ENCODE peak calls at places on chromosomes 3 and 15, in four cellular contexts. J is right cardiac atrium; U is stimulated activated CD8-positive, alpha-beta memory T cell treated with anti-CD3 and anti-CD28 coated beads, Interleukin-4, amount 100 ng/mL, for 1 hour; I is midbrain. N is an unnamed sample.

GRCh38 chr3:50211930-50212329 is 6.9 kb downstream of the SLC38A3 start:
- DNase-seq in J (no peak), U (no peak), I (no peak), N (no peak)

GRCh38 chr3:56222866-56223265 is 245.4 kb downstream of the ERC2 start:
- DNase-seq in J (no peak), U (no peak), I (no peak), N (peak; percentile 22)

GRCh38 chr3:122299872-122300460 is 25.1 kb upstream of the CSTA start:
- DNase-seq in J (no peak), U (no peak), I (no peak), N (no peak)

GRCh38 chr3:119508172-119508845 is 10.0 kb downstream of the TIMMDC1 start:
- DNase-seq in J (no peak), U (no peak), I (no peak), N (no peak)

GRCh38 chr3:63199606-63200005 is 78.5 kb upstream of the SYNPR start:
- DNase-seq in J (no peak), U (no peak), I (no peak), N (no peak)

GRCh38 chr3:140207541-140207940 is 272.6 kb downstream of the CLSTN2 start:
- DNase-seq in J (no peak), U (no peak), I (no peak), N (no peak)

GRCh38 chr3:119597548-119598288 is at the start of gene PLA1A:
- DNase-seq in J (no peak), U (no peak), I (no peak), N (no peak)

GRCh38 chr15:57343018-57343417 is 33.3 kb upstream of the CGNL1 start:
- DNase-seq in J (no peak), U (no peak), I (no peak), N (no peak)

GRCh38 chr3:137692803-137693431 is 71.2 kb upstream of the SOX14 start:
- DNase-seq in J (no peak), U (no peak), I (peak; percentile 0), N (no peak)

GRCh38 chr3:127410678-127411077 is 122.8 kb upstream of the PRR20G start:
- DNase-seq in J (no peak), U (no peak), I (no peak), N (no peak)

GRCh38 chr15:45126535-45127158 is 3.0 kb downstream of the DUOXA1 start:
- DNase-seq in J (no peak), U (no peak), I (no peak), N (no peak)

GRCh38 chr15:38846351-38846750 is 281.7 kb upstream of the RASGRP1 start:
- DNase-seq in J (no peak), U (no peak), I (no peak), N (no peak)

GRCh38 chr3:194675081-194675640 is 3.2 kb upstream of the LSG1 start:
- DNase-seq in J (peak; percentile 40), U (no peak), I (no peak), N (no peak)

GRCh38 chr3:59444293-59444671 is 394.5 kb upstream of the CFAP20DC start:
- DNase-seq in J (no peak), U (no peak), I (no peak), N (no peak)

GRCh38 chr3:82496890-82497560 is 735.6 kb upstream of the GBE1 start:
- DNase-seq in J (no peak), U (no peak), I (no peak), N (no peak)

GRCh38 chr3:132605374-132605792 is 8.3 kb downstream of the ACKR4 start:
- DNase-seq in J (no peak), U (no peak), I (no peak), N (no peak)

GRCh38 chr3:158791259-158791920 is 10.5 kb upstream of the MFSD1 start:
- DNase-seq in J (no peak), U (no peak), I (peak; percentile 50), N (peak; percentile 71)

N was measured in globus pallidus.